ENCODE peak calls at places on chromosomes 11 and 22, in four cellular contexts. A, E, R and F are unnamed samples.

GRCh38 chr11:76148207-76148606 is 58.1 kb downstream of the WNT11 start:
- DNase-seq in E (no peak), R (no peak), A (no peak), F (no peak)

GRCh38 chr11:23730307-23730998 is 766.4 kb upstream of the LUZP2 start:
- DNase-seq in R (no peak), E (no peak), A (no peak), F (no peak)

GRCh38 chr22:37742374-37743092 is 45.7 kb downstream of the TRIOBP start:
- DNase-seq in R (peak; percentile 91), E (peak; percentile 83), A (peak; percentile 90), F (peak; percentile 95)

GRCh38 chr11:34528072-34528471 is 14.5 kb upstream of the ELF5 start:
- DNase-seq in E (no peak), R (no peak), A (no peak), F (no peak)

GRCh38 chr11:64848779-64849599 is 4.5 kb upstream of the CDC42BPG start:
- DNase-seq in R (no peak), E (peak; percentile 88), A (no peak), F (no peak)

GRCh38 chr11:61533401-61533800 is 24.9 kb downstream of the LRRC10B start:
- DNase-seq in A (no peak), E (no peak), R (no peak), F (no peak)

GRCh38 chr11:76161261-76161961 is 44.9 kb downstream of the WNT11 start:
- DNase-seq in R (no peak), E (no peak), A (no peak), F (no peak)

GRCh38 chr11:115627071-115627470 is 122.9 kb upstream of the CADM1 start:
- DNase-seq in R (no peak), A (no peak), E (no peak), F (no peak)

GRCh38 chr22:45263790-45264269 is 20.9 kb upstream of the UPK3A start:
- DNase-seq in E (peak; percentile 71), A (peak; percentile 75), R (peak; percentile 84), F (peak; percentile 91)

GRCh38 chr11:95453616-95454118 is 222.7 kb upstream of the SESN3 start:
- DNase-seq in A (peak; percentile 46), R (no peak), E (peak; percentile 8), F (peak; percentile 91)

GRCh38 chr11:18012906-18013781 is at the start of gene SERGEF:
- DNase-seq in A (peak; percentile 87), R (peak; percentile 84), E (peak; percentile 98), F (peak; percentile 93)

GRCh38 chr11:125280646-125281045 is 116.1 kb downstream of the PKNOX2 start:
- DNase-seq in R (no peak), E (no peak), A (no peak), F (no peak)

GRCh38 chr11:132683602-132684001 is 848.7 kb downstream of the OPCML start:
- DNase-seq in A (no peak), E (no peak), R (peak; percentile 14), F (no peak)

GRCh38 chr11:128515766-128516466 is 71.4 kb downstream of the ETS1 start:
- DNase-seq in E (no peak), R (no peak), A (no peak), F (no peak)

GRCh38 chr11:74866557-74866956 is 82.3 kb downstream of the XRRA1 start:
- DNase-seq in R (no peak), A (no peak), E (no peak), F (no peak)

GRCh38 chr11:63761173-63761572 is 7.4 kb downstream of the ZFTA start:
- DNase-seq in A (no peak), E (no peak), R (no peak), F (no peak)

GRCh38 chr11:63763506-63764200 is 4.9 kb downstream of the ZFTA start:
- DNase-seq in R (no peak), A (no peak), E (no peak), F (no peak)

GRCh38 chr11:63762662-63763505 is 5.7 kb downstream of the ZFTA start:
- DNase-seq in A (peak; percentile 54), R (no peak), E (no peak), F (no peak)

GRCh38 chr11:63760487-63761079 is 8.0 kb downstream of the ZFTA start:
- DNase-seq in A (no peak), R (no peak), E (no peak), F (no peak)

GRCh38 chr11:63761870-63762661 is 6.5 kb downstream of the ZFTA start:
- DNase-seq in A (no peak), R (no peak), E (no peak), F (no peak)
- H4K20me1 ChIP-seq in A (no peaks in the 10 kb centered on the region), R (peaks cover 24% of the 10 kb centered on the region), E (peaks cover 35% of the 10 kb centered on the region), F (peaks cover 3% of the 10 kb centered on the region)

DNA sequence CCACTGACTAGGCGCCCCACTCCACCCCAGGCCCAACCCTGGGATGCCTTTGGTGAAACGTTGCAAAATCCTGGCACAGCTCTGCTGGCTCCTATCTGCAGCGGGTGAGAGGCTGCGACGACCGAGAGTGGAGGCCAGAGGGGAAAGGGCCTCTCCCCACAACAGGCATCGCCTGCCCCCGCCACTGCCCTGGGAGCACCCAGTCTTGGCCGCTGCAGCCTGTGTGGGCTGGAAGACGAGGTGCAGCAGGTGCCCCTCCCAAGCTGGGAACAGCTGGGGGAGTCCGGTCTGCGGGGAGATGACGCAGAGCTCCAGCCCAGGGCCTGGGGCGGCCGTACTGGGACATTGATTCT is 4.2 kb upstream of the PIM3 start:
- DNase-seq in E (no peak), R (no peak), A (no peak), F (no peak)
- TF ChIP-seq CTCF in E (no peak), R (no peak), A (no peak), F (no peak)

DNA sequence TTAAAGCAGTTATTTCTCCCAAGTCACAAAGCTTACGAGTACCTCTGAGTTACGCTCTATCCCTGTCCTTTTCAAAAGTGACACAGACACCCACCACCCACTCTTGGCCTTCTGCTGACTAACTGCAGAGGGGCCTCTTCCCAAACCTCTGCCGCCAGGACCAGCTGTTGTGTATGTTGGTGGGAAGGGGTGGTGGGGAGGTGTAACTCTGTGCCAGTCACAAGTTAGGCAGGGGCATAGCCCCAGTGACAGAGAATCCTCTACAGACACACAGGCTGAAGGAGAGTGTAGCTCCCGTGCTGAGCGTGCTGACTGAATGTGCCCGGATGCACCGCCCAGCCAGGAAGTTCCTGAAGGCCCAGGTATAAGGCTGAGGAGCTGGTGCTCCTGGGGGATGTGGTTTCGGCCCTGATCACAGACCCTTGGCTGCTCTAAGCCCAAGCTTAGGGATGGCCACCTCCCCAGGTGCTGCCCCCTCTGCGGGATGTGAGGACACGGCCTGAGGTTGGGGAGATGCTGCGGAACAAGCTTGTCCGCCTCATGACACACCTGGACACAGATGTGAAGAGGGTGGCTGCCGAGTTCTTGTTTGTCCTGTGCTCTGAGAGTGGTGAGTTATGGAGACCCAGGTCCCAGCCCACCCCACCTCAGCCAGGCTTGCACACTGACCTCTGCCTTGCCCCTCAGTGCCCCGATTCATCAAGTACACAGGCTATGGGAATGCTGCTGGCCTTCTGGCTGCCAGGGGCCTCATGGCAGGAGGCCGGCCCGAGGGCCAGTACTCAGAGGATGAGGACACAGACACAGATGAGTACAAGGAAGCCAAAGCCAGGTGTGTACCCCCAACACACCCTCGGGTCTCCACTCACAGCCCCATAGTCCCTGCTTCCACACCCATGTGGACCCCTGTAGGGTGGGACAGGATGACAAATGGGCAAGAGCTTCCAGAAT is 4.9 kb downstream of the RIC8A start:
- DNase-seq in R (no peak), E (no peak), A (no peak), F (no peak)
- H4K20me1 ChIP-seq in R (peaks cover 62% of the 10 kb centered on the region), E (no peaks in the 10 kb centered on the region), A (no peaks in the 10 kb centered on the region), F (no peaks in the 10 kb centered on the region)

DNA sequence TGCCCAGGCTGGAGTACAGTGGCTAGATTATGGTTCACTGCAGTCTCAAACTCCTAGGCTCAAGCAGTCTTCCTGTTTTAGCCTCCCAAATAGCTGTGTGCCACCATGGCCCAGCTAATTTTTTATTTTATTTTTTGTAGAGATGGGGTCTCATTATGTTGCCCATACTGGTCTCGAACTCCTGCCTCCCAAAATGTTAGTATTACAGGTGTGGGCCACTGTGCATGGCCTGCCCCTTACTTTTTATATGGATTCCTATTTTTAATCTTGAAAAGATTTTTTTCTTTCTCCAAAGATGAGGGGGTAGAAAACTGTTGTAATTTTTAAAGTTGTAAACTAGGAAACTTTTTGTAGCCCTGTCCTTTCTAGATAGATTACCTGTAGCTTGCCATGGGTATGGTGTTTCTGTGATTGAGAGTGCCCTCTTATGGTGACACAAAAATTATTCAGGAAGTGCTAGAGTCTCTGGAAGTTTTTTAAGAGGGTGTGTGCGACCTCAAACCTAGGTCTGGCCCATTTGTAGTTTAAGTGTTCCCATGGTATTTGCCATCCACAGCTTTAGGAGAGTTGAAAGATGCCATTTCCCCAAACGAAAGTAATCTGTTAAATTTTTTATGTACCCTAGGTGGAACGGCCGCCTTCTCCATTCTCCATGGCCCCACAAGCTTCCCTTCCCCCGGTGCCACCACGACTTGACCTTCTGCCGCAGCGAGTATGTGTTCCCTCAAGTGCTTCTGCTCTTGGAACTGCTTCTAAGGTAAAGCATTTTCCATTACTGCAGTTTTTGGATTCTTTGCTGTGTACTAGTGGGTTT is 32.4 kb downstream of the MCAM start:
- DNase-seq in E (no peak), A (peak; percentile 36), R (peak; percentile 47), F (peak; percentile 35)
- TF ChIP-seq CTCF in E (peak; percentile 71), A (peak; percentile 27), R (peak; percentile 54), F (peak; percentile 59)

GRCh38 chr11:120343429-120343828 is 7.2 kb downstream of the ARHGEF12 start:
- DNase-seq in E (no peak), R (no peak), A (no peak), F (no peak)
- H4K20me1 ChIP-seq in E (peaks cover 16% of the 10 kb centered on the region), R (peaks cover 81% of the 10 kb centered on the region), A (peaks cover 7% of the 10 kb centered on the region), F (peaks cover 22% of the 10 kb centered on the region)

GRCh38 chr11:102313225-102313940 is 3.9 kb upstream of the BIRC3 start:
- DNase-seq in E (no peak), R (no peak), A (peak; percentile 22), F (no peak)

GRCh38 chr11:102306817-102307814 is 10.2 kb upstream of the BIRC3 start:
- DNase-seq in A (peak; percentile 24), R (no peak), E (no peak), F (no peak)

GRCh38 chr11:102312656-102313055 is 4.6 kb upstream of the BIRC3 start:
- DNase-seq in A (no peak), E (no peak), R (peak; percentile 40), F (no peak)

GRCh38 chr11:102306048-102306575 is 11.2 kb upstream of the BIRC3 start:
- DNase-seq in E (peak; percentile 83), A (peak; percentile 29), R (no peak), F (peak; percentile 96)

GRCh38 chr11:102309621-102310541 is 7.4 kb upstream of the BIRC3 start:
- DNase-seq in E (no peak), R (no peak), A (no peak), F (no peak)
- TF ChIP-seq CTCF in E (peak; percentile 21), R (no peak), A (no peak), F (no peak)

DNA sequence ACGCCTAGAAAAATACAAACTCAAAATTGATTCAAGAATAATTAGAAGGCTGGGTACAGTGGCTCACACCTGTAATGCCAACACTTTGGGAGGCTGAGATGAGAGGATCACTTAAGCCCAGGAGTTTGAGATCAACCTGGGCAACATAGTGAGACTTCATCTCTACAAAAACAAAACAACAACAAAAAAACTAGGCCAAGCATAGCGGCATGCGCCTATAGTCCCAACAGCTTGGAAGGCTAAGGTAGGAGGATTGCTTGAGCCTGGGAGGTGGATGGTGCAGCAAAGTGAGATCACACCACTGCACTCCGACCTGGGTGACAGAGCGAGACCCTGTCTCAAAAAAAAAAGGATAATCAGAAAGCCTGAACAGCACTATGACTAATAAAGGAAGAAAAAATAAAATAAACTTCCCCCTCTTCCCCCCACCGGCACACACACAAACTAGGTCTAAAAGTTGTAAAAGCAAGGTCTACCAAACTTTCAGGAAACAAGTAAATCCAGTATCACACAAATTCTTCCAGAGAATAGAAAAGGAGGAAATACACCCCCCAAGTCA is 35.8 kb downstream of the RRAS2 start:
- DNase-seq in A (no peak), R (no peak), E (no peak), F (no peak)
- H4K20me1 ChIP-seq in A (peaks cover 2% of the 10 kb centered on the region), R (peaks cover 59% of the 10 kb centered on the region), E (no peaks in the 10 kb centered on the region), F (peaks cover 4% of the 10 kb centered on the region)